ENCODE peak calls at places on chromosomes 4 and X, in six cellular contexts. P, I, R, D, N and F are unnamed samples.

GRCh38 chr4:87839309-87839946 is 6.7 kb downstream of the MEPE start:
- DNase-seq in P (no peak), I (no peak), R (peak), D (peak), N (peak), F (no peak)

GRCh38 chrX:136209016-136209738 is 42.0 kb downstream of the MAP7D3 start:
- DNase-seq in P (no peak), I (no peak), R (peak), D (peak), N (peak), F (no peak)

GRCh38 chrX:147803948-147804347 is 107.8 kb upstream of the FMR1 start:
- DNase-seq in P (no peak), I (no peak), R (peak), D (peak), N (peak), F (no peak)

GRCh38 chr4:73275318-73275654 is 16.7 kb upstream of the ANKRD17 start:
- DNase-seq in P (no peak), I (no peak), R (no peak), D (no peak), N (no peak), F (no peak)

GRCh38 chrX:144040793-144041192 is 156.9 kb downstream of the UBE2NL start:
- DNase-seq in P (no peak), I (no peak), R (no peak), D (no peak), N (no peak), F (no peak)

GRCh38 chrX:110250847-110251246 is 67.0 kb downstream of the AMMECR1 start:
- DNase-seq in P (no peak), I (no peak), R (no peak), D (no peak), N (no peak), F (no peak)

GRCh38 chrX:44765556-44765955 is 78.3 kb upstream of the DUSP21 start:
- DNase-seq in P (no peak), I (no peak), R (peak), D (peak), N (no peak), F (no peak)

GRCh38 chr4:141391771-141392170 is 171.1 kb downstream of the ZNF330 start:
- DNase-seq in P (no peak), I (no peak), R (no peak), D (peak), N (no peak), F (no peak)

GRCh38 chr4:86036729-86037128 is 323.1 kb downstream of the MAPK10 start:
- DNase-seq in P (no peak), I (no peak), R (peak), D (peak), N (no peak), F (no peak)

GRCh38 chr4:11631416-11631815 is 202.7 kb upstream of the HS3ST1 start:
- DNase-seq in P (no peak), I (no peak), R (no peak), D (no peak), N (no peak), F (no peak)

GRCh38 chrX:14398725-14399124 is 130.6 kb upstream of the GLRA2 start:
- DNase-seq in P (no peak), I (no peak), R (peak), D (peak), N (peak), F (no peak)

GRCh38 chr4:65217179-65217578 is 453.1 kb downstream of the EPHA5 start:
- DNase-seq in P (peak), I (no peak), R (no peak), D (no peak), N (no peak), F (no peak)

GRCh38 chrX:111868726-111869638 is 7.0 kb upstream of the TRPC5OS start:
- DNase-seq in P (no peak), I (no peak), R (peak), D (no peak), N (peak), F (peak)

GRCh38 chr4:149987330-149987751 is 90.9 kb upstream of the DCLK2 start:
- DNase-seq in P (no peak), I (no peak), R (peak), D (peak), N (peak), F (no peak)

GRCh38 chr4:184802203-184803015 is 23.4 kb downstream of the ACSL1 start:
- DNase-seq in P (no peak), I (no peak), R (no peak), D (peak), N (no peak), F (no peak)

GRCh38 chr4:72218953-72219352 is 187.2 kb downstream of the NPFFR2 start:
- DNase-seq in P (no peak), I (no peak), R (no peak), D (no peak), N (no peak), F (no peak)

GRCh38 chrX:152861116-152861515 is 30.3 kb downstream of the NSDHL start:
- DNase-seq in P (no peak), I (no peak), R (no peak), D (no peak), N (no peak), F (no peak)

GRCh38 chr4:2060578-2061207 is 1.6 kb downstream of the NAT8L start:
- DNase-seq in P (peak), I (no peak), R (no peak), D (no peak), N (peak), F (no peak)

GRCh38 chrX:129957241-129958099 is 25.0 kb upstream of the BCORL1 start:
- DNase-seq in P (peak), I (peak), R (peak), D (peak), N (peak), F (peak)

GRCh38 chr4:156896536-156896935 is 75.1 kb downstream of the PDGFC start:
- DNase-seq in P (no peak), I (no peak), R (no peak), D (no peak), N (no peak), F (no peak)

GRCh38 chr4:96227515-96227914 is 387.6 kb downstream of the PDHA2 start:
- DNase-seq in P (no peak), I (no peak), R (no peak), D (no peak), N (no peak), F (no peak)

GRCh38 chr4:162461952-162462351 is 298.2 kb upstream of the FSTL5 start:
- DNase-seq in P (no peak), I (no peak), R (no peak), D (no peak), N (no peak), F (no peak)

GRCh38 chrX:122113376-122113775 is 1066.0 kb downstream of the GLUD2 start:
- DNase-seq in P (no peak), I (no peak), R (no peak), D (no peak), N (no peak), F (no peak)

GRCh38 chr4:88341227-88342192 is 37.1 kb upstream of the HERC6 start:
- DNase-seq in P (no peak), I (no peak), R (peak), D (peak), N (peak), F (no peak)

GRCh38 chr4:147157860-147158701 is 212.4 kb upstream of the TTC29 start:
- DNase-seq in P (peak), I (no peak), R (peak), D (peak), N (peak), F (no peak)

GRCh38 chr4:187478292-187479205 is 517.0 kb upstream of the ZFP42 start:
- DNase-seq in P (no peak), I (no peak), R (peak), D (peak), N (peak), F (no peak)

GRCh38 chrX:132092439-132093065 is 35.3 kb downstream of the FRMD7 start:
- DNase-seq in P (no peak), I (no peak), R (peak), D (peak), N (peak), F (peak)

GRCh38 chrX:74437530-74437929 is 16.2 kb downstream of the SLC16A2 start:
- DNase-seq in P (no peak), I (no peak), R (no peak), D (no peak), N (no peak), F (no peak)

GRCh38 chrX:131778269-131779218 is 234.7 kb downstream of the OR13H1 start:
- DNase-seq in P (no peak), I (no peak), R (no peak), D (peak), N (no peak), F (no peak)

GRCh38 chr4:105257817-105258495 is 111.3 kb downstream of the TET2 start:
- DNase-seq in P (no peak), I (no peak), R (no peak), D (no peak), N (no peak), F (no peak)

GRCh38 chr4:7194251-7195137 is 2.2 kb downstream of the SORCS2 start:
- DNase-seq in P (no peak), I (no peak), R (peak), D (peak), N (peak), F (no peak)

GRCh38 chr4:81459233-81459632 is 12.5 kb downstream of the RASGEF1B start:
- DNase-seq in P (no peak), I (no peak), R (no peak), D (no peak), N (no peak), F (no peak)

DNA sequence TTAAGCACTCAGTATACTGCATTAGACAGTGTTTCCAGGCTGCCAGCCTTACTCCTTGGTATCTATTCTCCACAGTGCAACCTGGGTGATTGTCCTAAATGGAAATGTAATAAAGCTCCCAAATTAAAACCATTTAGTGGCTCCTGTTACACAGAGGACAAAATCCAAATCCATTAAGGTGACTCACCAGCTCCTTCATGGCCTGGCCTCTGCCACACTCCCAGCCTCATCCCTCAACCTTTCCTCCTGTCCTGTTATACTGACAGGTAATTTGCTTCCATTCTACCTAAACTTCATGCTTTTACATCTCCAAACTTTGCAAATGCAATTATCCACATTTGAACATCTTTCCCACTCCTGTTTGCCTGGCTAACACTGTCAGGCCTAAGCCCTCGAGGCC is 140.3 kb downstream of the INPP4B start:
- DNase-seq in P (no peak), I (no peak), R (no peak), D (no peak), N (no peak), F (no peak)
- TF ChIP-seq CTCF in P (no peak), I (no peak), R (no peak), D (no peak), N (no peak), F (no peak)

GRCh38 chr4:84966382-84967291 is at the start of gene WDFY3:
- DNase-seq in P (peak), I (peak), R (peak), D (peak), N (peak), F (no peak)
- H3K4me3 ChIP-seq in P (peak), I (peak), R (peak), D (peak), N (peak), F (peak)

GRCh38 chr4:6107114-6107791 is 89.0 kb upstream of the C4orf50 start:
- DNase-seq in P (no peak), I (no peak), R (no peak), D (no peak), N (no peak), F (no peak)
- TF ChIP-seq CTCF in P (no peak), I (no peak), R (no peak), D (no peak), N (no peak), F (no peak)

GRCh38 chr4:10121568-10122097 is 5.0 kb upstream of the WDR1 start:
- DNase-seq in P (no peak), I (no peak), R (no peak), D (no peak), N (peak), F (no peak)
- H3K4me3 ChIP-seq in P (no peak), I (no peak), R (no peak), D (no peak), N (no peak), F (no peak)

DNA sequence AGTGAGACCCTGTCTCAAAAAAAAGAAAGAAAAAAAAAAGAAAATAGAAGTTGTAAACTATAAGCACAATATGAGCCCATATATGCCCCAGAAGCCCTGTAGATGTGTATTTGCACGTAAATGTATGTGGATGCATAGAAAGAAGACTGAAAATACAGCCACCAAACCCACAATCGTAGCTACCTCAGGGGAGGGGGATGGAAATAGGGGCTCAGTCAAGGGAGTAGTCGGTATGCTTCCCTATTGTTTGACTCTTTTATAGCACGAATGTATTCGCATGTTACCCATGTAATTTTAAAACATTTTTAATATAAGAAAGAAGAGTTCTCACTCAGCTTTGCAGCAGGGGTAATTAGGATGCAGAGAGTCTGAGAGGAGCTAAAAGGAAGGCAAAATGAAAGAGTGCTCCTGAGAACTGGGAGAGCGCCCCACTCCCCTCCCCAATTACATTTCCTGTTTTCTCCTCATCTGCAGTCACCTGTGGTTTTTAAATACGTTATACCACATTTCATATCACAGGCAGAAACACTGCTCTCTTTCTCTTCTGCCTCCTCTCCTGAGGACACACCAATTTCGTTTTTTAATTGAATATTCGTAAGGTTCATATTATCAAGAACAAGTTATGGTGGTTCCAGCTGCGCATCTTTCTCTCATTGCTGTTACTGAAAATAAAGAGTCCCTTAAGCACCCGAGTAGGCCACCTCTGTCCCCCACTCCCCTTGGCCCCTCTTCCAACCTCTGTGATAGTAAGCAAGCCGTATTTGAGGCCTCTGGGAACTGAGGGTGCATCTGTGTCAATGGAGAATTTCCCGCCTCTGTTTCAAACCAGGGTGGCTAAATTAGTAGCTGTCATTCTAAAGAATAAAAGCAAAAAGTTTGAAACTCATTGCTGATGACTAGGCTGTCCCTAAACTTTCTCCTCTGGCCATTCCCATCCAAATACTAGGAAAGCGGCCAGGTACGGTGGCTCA is 10.7 kb downstream of the SEPTIN6 start:
- DNase-seq in P (no peak), I (no peak), R (no peak), D (no peak), N (no peak), F (no peak)
- TF ChIP-seq CTCF in P (no peak), I (no peak), R (no peak), D (no peak), N (no peak), F (no peak)

GRCh38 chr4:175946472-175947116 is 119.0 kb upstream of the WDR17 start:
- DNase-seq in P (peak), I (no peak), R (peak), D (peak), N (no peak), F (no peak)
- H3K4me3 ChIP-seq in P (no peak), I (no peak), R (no peak), D (no peak), N (no peak), F (no peak)